ENCODE peak calls at places on chromosomes 5 and 9, in four cellular contexts. One of them, this sample, is unnamed.

GRCh38 chr9:93452710-93453046 is 703 bp downstream of the FAM120AOS start:
- DNase-seq in HepG2: no peak
- DNase-seq in K562: peak
- DNase-seq in GM12878: no peak
- DNase-seq in this sample: no peak

GRCh38 chr5:94691947-94692346 is 73.5 kb downstream of the SLF1 start:
- DNase-seq in GM12878: no peak
- DNase-seq in K562: no peak
- DNase-seq in HepG2: peak
- DNase-seq in this sample: no peak

GRCh38 chr9:90007516-90008430 is 403.0 kb downstream of the GADD45G start:
- DNase-seq in GM12878: no peak
- DNase-seq in K562: no peak
- DNase-seq in HepG2: no peak
- DNase-seq in this sample: no peak

GRCh38 chr9:35689601-35690446 is at the start of gene TPM2:
- DNase-seq in HepG2: no peak
- DNase-seq in GM12878: no peak
- DNase-seq in K562: no peak
- DNase-seq in this sample: peak

GRCh38 chr9:90847971-90848370 is 46.4 kb downstream of the SYK start:
- DNase-seq in K562: no peak
- DNase-seq in HepG2: no peak
- DNase-seq in GM12878: no peak
- DNase-seq in this sample: no peak

GRCh38 chr5:17219006-17219422 is 1.6 kb downstream of the BASP1 start:
- DNase-seq in K562: no peak
- DNase-seq in GM12878: no peak
- DNase-seq in HepG2: no peak
- DNase-seq in this sample: peak

GRCh38 chr5:119453045-119453383 is 717 bp downstream of the HSD17B4 start:
- DNase-seq in K562: peak
- DNase-seq in HepG2: no peak
- DNase-seq in GM12878: no peak
- DNase-seq in this sample: no peak

GRCh38 chr5:105057893-105058292 is 1495.3 kb upstream of the NUDT12 start:
- DNase-seq in GM12878: no peak
- DNase-seq in HepG2: no peak
- DNase-seq in K562: no peak
- DNase-seq in this sample: no peak

GRCh38 chr5:72834919-72835318 is 18.5 kb downstream of the TNPO1 start:
- DNase-seq in HepG2: no peak
- DNase-seq in GM12878: no peak
- DNase-seq in K562: no peak
- DNase-seq in this sample: no peak

GRCh38 chr5:37810311-37810710 is 29.5 kb downstream of the GDNF start:
- DNase-seq in K562: no peak
- DNase-seq in GM12878: no peak
- DNase-seq in HepG2: no peak
- DNase-seq in this sample: no peak

GRCh38 chr5:73619606-73620334 is 6.2 kb upstream of the ARHGEF28 start:
- DNase-seq in GM12878: no peak
- DNase-seq in K562: no peak
- DNase-seq in HepG2: no peak
- DNase-seq in this sample: no peak

GRCh38 chr9:123434619-123435240 is 78.7 kb downstream of the CRB2 start:
- DNase-seq in K562: peak
- DNase-seq in GM12878: no peak
- DNase-seq in HepG2: peak
- DNase-seq in this sample: peak

GRCh38 chr5:180137401-180138213 is 66.0 kb upstream of the RNF130 start:
- DNase-seq in K562: no peak
- DNase-seq in GM12878: no peak
- DNase-seq in HepG2: no peak
- DNase-seq in this sample: peak

GRCh38 chr5:40717281-40717680 is 37.6 kb downstream of the PTGER4 start:
- DNase-seq in GM12878: no peak
- DNase-seq in HepG2: no peak
- DNase-seq in K562: no peak
- DNase-seq in this sample: no peak

GRCh38 chr9:109681301-109681700 is 98.7 kb upstream of the PALM2AKAP2 start:
- DNase-seq in HepG2: no peak
- DNase-seq in GM12878: no peak
- DNase-seq in K562: no peak
- DNase-seq in this sample: no peak

GRCh38 chr5:107526263-107526937 is 144.3 kb downstream of the EFNA5 start:
- DNase-seq in HepG2: no peak
- DNase-seq in K562: no peak
- DNase-seq in GM12878: no peak
- DNase-seq in this sample: no peak
- TF ChIP-seq CBX5 in HepG2: no peak
- TF ChIP-seq CBX5 in K562: no peak
- TF ChIP-seq CBX5 in GM12878: no peak
- TF ChIP-seq CBX5 in this sample: no peak

DNA sequence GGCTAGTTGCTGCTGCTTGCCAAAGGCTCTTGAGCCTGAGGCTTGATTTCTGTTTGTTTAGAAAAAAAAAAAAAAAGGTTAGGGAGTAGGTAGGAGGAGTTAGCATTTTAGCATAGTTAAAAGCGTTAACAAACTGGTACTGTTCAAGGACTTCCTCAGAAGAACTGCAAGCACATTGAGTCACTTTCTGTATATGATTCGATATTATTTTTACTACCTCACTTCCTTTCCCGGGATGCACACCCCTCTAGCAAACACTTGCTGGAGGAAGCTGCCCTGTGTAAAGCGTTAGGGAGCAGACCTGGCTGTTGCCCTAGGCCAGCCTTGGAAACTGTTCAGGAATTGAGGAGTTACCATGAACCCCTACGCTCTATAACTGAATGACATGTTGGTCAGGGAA is 15.7 kb upstream of the CEP120 start:
- DNase-seq in HepG2: no peak
- DNase-seq in K562: no peak
- DNase-seq in GM12878: no peak
- DNase-seq in this sample: no peak
- TF ChIP-seq SIN3A in HepG2: no peak
- TF ChIP-seq SIN3A in K562: no peak
- TF ChIP-seq SIN3A in GM12878: no peak
- TF ChIP-seq SIN3A in this sample: no peak

GRCh38 chr5:36631575-36632362 is 25.4 kb downstream of the SLC1A3 start:
- DNase-seq in HepG2: no peak
- DNase-seq in GM12878: no peak
- DNase-seq in K562: no peak
- DNase-seq in this sample: no peak
- TF ChIP-seq CBX5 in HepG2: no peak
- TF ChIP-seq CBX5 in GM12878: no peak
- TF ChIP-seq CBX5 in K562: no peak
- TF ChIP-seq CBX5 in this sample: no peak

DNA sequence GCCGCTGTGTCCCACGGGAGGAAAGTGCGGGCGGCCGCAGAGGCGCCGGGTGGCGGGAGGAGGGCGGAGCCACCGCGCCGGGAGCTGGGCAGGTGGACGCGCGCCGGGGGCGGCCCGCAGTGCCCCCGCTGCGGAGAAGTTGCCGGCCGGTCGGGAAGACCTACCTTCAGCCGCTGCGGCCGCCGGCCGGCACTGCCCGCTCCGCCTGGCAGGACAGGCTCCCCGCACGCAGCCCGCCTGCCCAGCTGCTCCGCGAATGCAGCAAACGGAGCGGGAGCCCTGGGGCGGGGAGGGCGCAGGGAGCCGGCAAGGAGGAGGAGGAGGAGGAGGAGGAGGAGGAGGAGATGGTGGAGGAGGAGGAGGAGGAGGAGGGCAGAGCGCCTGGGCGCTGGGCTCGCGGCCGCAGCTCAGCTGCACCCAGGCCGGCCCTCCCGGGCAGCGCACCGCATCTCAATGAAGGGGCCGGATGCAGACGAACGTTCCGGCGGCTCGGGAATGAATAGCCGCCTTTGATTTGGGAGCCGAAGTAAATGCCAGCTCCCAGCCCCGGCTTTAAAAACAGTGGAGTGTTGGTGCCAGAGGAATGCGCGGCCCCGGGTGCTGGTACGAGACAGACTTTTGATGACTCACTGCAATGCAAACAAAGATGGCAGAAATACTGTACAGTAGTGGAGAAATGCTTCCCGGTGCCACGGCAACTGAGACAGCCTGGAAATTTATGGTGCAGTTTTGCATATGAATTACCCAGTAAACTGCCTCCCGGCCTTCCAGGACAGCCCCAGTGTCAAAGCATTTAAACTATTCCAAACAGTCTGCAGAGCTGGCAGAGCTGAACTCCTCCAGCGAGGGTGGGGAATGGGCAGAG is 43.3 kb downstream of the NACC2 start:
- DNase-seq in K562: no peak
- DNase-seq in GM12878: no peak
- DNase-seq in HepG2: peak
- DNase-seq in this sample: peak
- TF ChIP-seq SIN3A in K562: no peak
- TF ChIP-seq SIN3A in GM12878: no peak
- TF ChIP-seq SIN3A in HepG2: peak
- TF ChIP-seq SIN3A in this sample: no peak

DNA sequence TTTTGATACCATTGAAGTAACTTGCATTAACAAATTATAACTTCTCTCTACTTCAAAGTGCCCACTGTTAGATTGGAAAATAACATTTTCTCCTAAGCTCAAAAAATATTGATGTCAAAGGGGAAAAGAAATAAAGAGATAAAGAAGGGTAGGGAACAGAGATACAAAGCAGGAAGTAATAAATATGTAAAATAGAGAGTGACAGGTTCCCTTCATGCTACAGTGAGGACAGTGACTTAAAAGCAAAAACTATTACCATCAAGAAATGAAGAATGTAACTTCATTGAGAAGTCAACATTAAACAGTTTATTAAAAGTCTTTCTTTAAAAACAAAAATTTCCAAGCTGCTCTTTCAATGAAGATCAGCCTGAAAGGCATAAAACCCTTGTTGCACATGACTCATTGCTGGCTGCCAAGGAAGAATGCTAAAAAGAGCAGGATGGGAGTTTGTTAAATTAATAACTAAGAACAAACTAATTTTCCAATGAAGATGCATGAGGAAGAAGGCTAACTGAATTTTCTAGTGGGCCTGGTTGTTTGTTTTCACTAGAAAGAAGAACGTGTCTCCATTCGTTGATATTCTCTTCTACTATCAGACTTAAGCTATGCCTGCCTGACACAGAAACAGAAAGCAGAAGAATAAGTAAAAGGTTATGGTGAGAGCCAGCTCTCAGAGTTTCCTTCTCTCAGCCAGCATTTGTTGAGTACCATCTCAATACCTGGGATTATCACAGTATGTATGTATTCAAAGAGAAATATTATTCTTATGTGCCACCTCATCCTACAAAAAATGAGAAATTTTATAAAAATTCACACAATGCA is 197.7 kb upstream of the NREP start:
- DNase-seq in GM12878: peak
- DNase-seq in K562: no peak
- DNase-seq in HepG2: no peak
- DNase-seq in this sample: no peak
- TF ChIP-seq CBX5 in GM12878: no peak
- TF ChIP-seq CBX5 in K562: no peak
- TF ChIP-seq CBX5 in HepG2: no peak
- TF ChIP-seq CBX5 in this sample: no peak

GRCh38 chr5:178590924-178591423 is 781 bp upstream of the COL23A1 start:
- DNase-seq in GM12878: no peak
- DNase-seq in K562: no peak
- DNase-seq in HepG2: no peak
- DNase-seq in this sample: no peak
- TF ChIP-seq SIN3A in GM12878: no peak
- TF ChIP-seq SIN3A in K562: no peak
- TF ChIP-seq SIN3A in HepG2: no peak
- TF ChIP-seq SIN3A in this sample: no peak

GRCh38 chr9:125140576-125140975 is 2.8 kb downstream of the SCAI start:
- DNase-seq in HepG2: no peak
- DNase-seq in K562: no peak
- DNase-seq in GM12878: no peak
- DNase-seq in this sample: no peak

GRCh38 chr9:125142560-125143376 is 560 bp downstream of the SCAI start:
- DNase-seq in K562: no peak
- DNase-seq in GM12878: no peak
- DNase-seq in HepG2: no peak
- DNase-seq in this sample: peak

GRCh38 chr9:125143377-125144090 is at the start of gene SCAI:
- DNase-seq in HepG2: peak
- DNase-seq in GM12878: peak
- DNase-seq in K562: peak
- DNase-seq in this sample: peak

GRCh38 chr9:125141751-125142150 is 1.6 kb downstream of the SCAI start:
- DNase-seq in GM12878: no peak
- DNase-seq in K562: no peak
- DNase-seq in HepG2: no peak
- DNase-seq in this sample: no peak

DNA sequence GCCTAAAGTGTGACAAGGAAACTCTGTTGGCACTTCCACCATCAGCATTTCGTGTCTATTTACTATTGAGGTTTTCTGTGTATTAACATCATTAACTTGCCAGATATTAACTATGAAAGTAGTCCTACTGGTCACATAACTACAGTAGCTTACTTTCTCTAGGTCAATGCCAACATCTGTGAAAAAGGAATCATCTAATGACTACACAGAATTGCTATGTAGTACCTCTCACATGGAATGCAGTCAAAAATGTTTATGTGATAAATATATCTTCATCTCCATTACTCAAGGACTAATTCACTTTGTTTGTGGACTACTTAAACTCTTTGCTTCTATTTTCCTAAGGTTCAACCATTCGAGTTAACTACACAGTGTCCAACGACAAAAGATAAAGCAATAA is 2.1 kb downstream of the SCAI start:
- DNase-seq in HepG2: no peak
- DNase-seq in GM12878: no peak
- DNase-seq in K562: no peak
- DNase-seq in this sample: no peak
- TF ChIP-seq CBX5 in HepG2: no peak
- TF ChIP-seq CBX5 in GM12878: no peak
- TF ChIP-seq CBX5 in K562: no peak
- TF ChIP-seq CBX5 in this sample: no peak

GRCh38 chr5:66958126-66958983 is 238.2 kb downstream of the CD180 start:
- DNase-seq in K562: no peak
- DNase-seq in HepG2: no peak
- DNase-seq in GM12878: no peak
- DNase-seq in this sample: no peak
- TF ChIP-seq SIN3A in K562: no peak
- TF ChIP-seq SIN3A in HepG2: no peak
- TF ChIP-seq SIN3A in GM12878: no peak
- TF ChIP-seq SIN3A in this sample: no peak

GRCh38 chr9:100419166-100419565 is 7.8 kb upstream of the MSANTD3 start:
- DNase-seq in GM12878: no peak
- DNase-seq in HepG2: no peak
- DNase-seq in K562: no peak
- DNase-seq in this sample: no peak

GRCh38 chr9:100413839-100414420 is 13.0 kb upstream of the MSANTD3 start:
- DNase-seq in GM12878: no peak
- DNase-seq in K562: no peak
- DNase-seq in HepG2: no peak
- DNase-seq in this sample: peak

GRCh38 chr9:100417815-100418214 is 9.1 kb upstream of the MSANTD3 start:
- DNase-seq in HepG2: no peak
- DNase-seq in K562: no peak
- DNase-seq in GM12878: no peak
- DNase-seq in this sample: no peak
- TF ChIP-seq CBX5 in HepG2: no peak
- TF ChIP-seq CBX5 in K562: no peak
- TF ChIP-seq CBX5 in GM12878: no peak
- TF ChIP-seq CBX5 in this sample: no peak